ENCODE peak calls at places on chromosomes 3 and 15, in nine cellular contexts. N, M, Z, L, O, B, X, U and H are unnamed samples.

GRCh38 chr3:157631468-157631867 is 128.3 kb upstream of the VEPH1 start:
- DNase-seq in N (no peak), M (no peak), Z (no peak), L (no peak), O (no peak), B (no peak), X (no peak), U (no peak), H (peak; percentile 24)

GRCh38 chr15:94064676-94065313 is 166.6 kb upstream of the MCTP2 start:
- DNase-seq in N (no peak), M (no peak), Z (no peak), L (no peak), O (no peak), B (no peak), X (no peak), U (no peak), H (no peak)

GRCh38 chr3:191360620-191361019 is 30.3 kb upstream of the UTS2B start:
- DNase-seq in N (no peak), M (no peak), Z (no peak), L (no peak), O (no peak), B (no peak), X (no peak), U (no peak), H (no peak)

GRCh38 chr3:86996261-86996955 is 5.5 kb upstream of the VGLL3 start:
- DNase-seq in N (no peak), M (peak; percentile 88), Z (no peak), L (no peak), O (no peak), B (no peak), X (no peak), U (no peak), H (peak; percentile 86)

GRCh38 chr3:107599755-107600122 is 77.0 kb downstream of the BBX start:
- DNase-seq in N (no peak), M (no peak), Z (no peak), L (no peak), O (no peak), B (no peak), X (no peak), U (no peak), H (no peak)

GRCh38 chr3:72099331-72100061 is 314.5 kb upstream of the PROK2 start:
- DNase-seq in N (no peak), M (no peak), Z (peak; percentile 34), L (peak; percentile 43), O (no peak), B (no peak), X (no peak), U (peak; percentile 34), H (no peak)

GRCh38 chr15:22844421-22845288 is 6.2 kb downstream of the NIPA2 start:
- DNase-seq in N (no peak), M (no peak), Z (no peak), L (no peak), O (no peak), B (no peak), X (no peak), U (no peak), H (no peak)

GRCh38 chr3:44468572-44469520 is 8.6 kb downstream of the ZNF445 start:
- DNase-seq in N (no peak), M (peak; percentile 63), Z (no peak), L (no peak), O (no peak), B (no peak), X (no peak), U (peak; percentile 60), H (peak; percentile 54)

GRCh38 chr3:109731639-109732473 is 394.5 kb upstream of the DPPA4 start:
- DNase-seq in N (peak; percentile 53), M (peak; percentile 58), Z (peak; percentile 44), L (peak; percentile 64), O (peak; percentile 28), B (peak; percentile 10), X (peak; percentile 48), U (peak; percentile 74), H (peak; percentile 87)

GRCh38 chr15:98755138-98755537 is 106.8 kb downstream of the IGF1R start:
- DNase-seq in N (no peak), M (no peak), Z (no peak), L (no peak), O (no peak), B (no peak), X (peak; percentile 31), U (no peak), H (peak; percentile 57)

GRCh38 chr3:18222686-18223085 is 202.5 kb downstream of the SATB1 start:
- DNase-seq in N (no peak), M (no peak), Z (no peak), L (peak; percentile 51), O (no peak), B (no peak), X (no peak), U (no peak), H (no peak)

GRCh38 chr3:158520433-158520832 is 50.6 kb upstream of the MLF1 start:
- DNase-seq in N (no peak), M (no peak), Z (no peak), L (no peak), O (no peak), B (no peak), X (no peak), U (no peak), H (no peak)

GRCh38 chr15:61556037-61556648 is 327.0 kb upstream of the RORA start:
- DNase-seq in N (no peak), M (peak; percentile 79), Z (no peak), L (no peak), O (peak; percentile 20), B (no peak), X (no peak), U (no peak), H (peak; percentile 90)

GRCh38 chr3:187743195-187744141 is 1.8 kb downstream of the BCL6 start:
- DNase-seq in N (peak; percentile 63), M (peak; percentile 41), Z (no peak), L (peak; percentile 58), O (no peak), B (peak; percentile 46), X (peak; percentile 6), U (peak; percentile 48), H (peak; percentile 77)

GRCh38 chr3:73813291-73813977 is 188.7 kb upstream of the PDZRN3 start:
- DNase-seq in N (no peak), M (peak; percentile 5), Z (peak; percentile 56), L (no peak), O (no peak), B (no peak), X (no peak), U (no peak), H (peak; percentile 63)

GRCh38 chr3:122520861-122521260 is 6.1 kb upstream of the KPNA1 start:
- DNase-seq in N (no peak), M (no peak), Z (no peak), L (no peak), O (no peak), B (no peak), X (peak; percentile 15), U (no peak), H (peak; percentile 66)

GRCh38 chr3:112671930-112672715 is 31.2 kb upstream of the CCDC80 start:
- DNase-seq in N (no peak), M (peak; percentile 92), Z (no peak), L (no peak), O (peak; percentile 98), B (no peak), X (peak; percentile 64), U (no peak), H (peak; percentile 91)

GRCh38 chr3:111751961-111752360 is 107.1 kb upstream of the PHLDB2 start:
- DNase-seq in N (no peak), M (peak; percentile 81), Z (no peak), L (no peak), O (peak; percentile 71), B (no peak), X (no peak), U (peak; percentile 46), H (peak; percentile 93)

GRCh38 chr15:45544266-45545023 is 21.9 kb upstream of the SLC30A4 start:
- DNase-seq in N (no peak), M (no peak), Z (no peak), L (no peak), O (no peak), B (no peak), X (no peak), U (no peak), H (no peak)

GRCh38 chr3:106114220-106114619 is 245.4 kb upstream of the CBLB start:
- DNase-seq in N (no peak), M (peak; percentile 34), Z (no peak), L (no peak), O (no peak), B (no peak), X (peak; percentile 71), U (no peak), H (peak; percentile 64)

GRCh38 chr15:79769933-79770332 is 126.9 kb downstream of the MTHFS start:
- DNase-seq in N (no peak), M (no peak), Z (no peak), L (no peak), O (no peak), B (no peak), X (no peak), U (no peak), H (no peak)

GRCh38 chr15:79769081-79769481 is 127.7 kb downstream of the MTHFS start:
- DNase-seq in N (no peak), M (peak; percentile 2), Z (peak; percentile 25), L (no peak), O (no peak), B (no peak), X (peak; percentile 63), U (peak; percentile 28), H (peak; percentile 26)
- H3K4me3 ChIP-seq in N (no peak overlapping the region), M (no peak overlapping the region), Z (no peak overlapping the region), L (no peak overlapping the region), O (no peak overlapping the region), B (no peak overlapping the region), X (no peak overlapping the region), U (no peak overlapping the region), H (no peak overlapping the region)

GRCh38 chr3:61947456-61947855 is 386.1 kb downstream of the PTPRG start:
- DNase-seq in N (no peak), M (no peak), Z (no peak), L (peak; percentile 35), O (no peak), B (no peak), X (no peak), U (no peak), H (no peak)
- H3K4me3 ChIP-seq in N (no peak overlapping the region), M (no peak overlapping the region), Z (no peak overlapping the region), L (peak overlapping the region; percentile 35), O (no peak overlapping the region), B (no peak overlapping the region), X (no peak overlapping the region), U (no peak overlapping the region), H (no peak overlapping the region)

DNA sequence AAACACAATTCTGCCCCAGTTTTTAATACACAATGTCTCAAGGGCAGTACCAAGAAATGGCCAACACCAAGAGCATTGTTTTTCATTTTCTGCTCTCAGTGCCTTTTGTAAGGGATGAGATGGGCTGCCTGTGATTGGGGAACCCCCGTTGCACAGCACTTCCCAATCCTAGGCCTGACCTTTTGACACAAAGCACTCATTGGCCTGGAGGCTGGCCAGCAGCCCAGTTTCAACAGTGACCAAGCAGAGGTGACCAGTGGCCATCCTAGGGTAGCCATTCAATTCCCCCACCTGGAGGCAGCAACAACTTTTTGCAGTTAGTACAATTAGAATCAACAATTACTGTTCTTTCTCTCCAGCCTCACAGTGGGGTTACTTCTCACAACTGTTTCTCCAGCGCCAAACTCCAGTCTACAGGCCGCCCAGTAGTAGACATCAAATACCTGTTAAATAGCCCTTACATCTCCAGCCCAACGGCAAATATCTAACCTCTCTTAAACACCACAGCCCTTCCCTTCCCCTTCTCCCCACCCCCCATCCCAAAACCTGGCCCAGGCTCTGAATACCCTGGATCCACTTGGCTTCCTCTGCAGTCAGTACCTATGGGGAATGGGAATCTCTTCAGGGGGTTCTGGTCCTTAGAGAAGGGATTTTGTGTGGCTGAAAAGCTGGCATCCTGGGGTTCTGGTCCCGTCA is 8.9 kb upstream of the LRRC2 start:
- DNase-seq in N (no peak), M (no peak), Z (no peak), L (peak; percentile 33), O (no peak), B (no peak), X (no peak), U (peak; percentile 68), H (no peak)
- H3K4me3 ChIP-seq in N (no peak overlapping the region), M (no peak overlapping the region), Z (no peak overlapping the region), L (no peak overlapping the region), O (no peak overlapping the region), B (no peak overlapping the region), X (no peak overlapping the region), U (peak overlapping the region; percentile 89), H (no peak overlapping the region)

GRCh38 chr3:52221563-52222318 is 3.7 kb downstream of the TLR9 start:
- DNase-seq in N (no peak), M (no peak), Z (no peak), L (no peak), O (no peak), B (no peak), X (no peak), U (no peak), H (no peak)
- H3K4me3 ChIP-seq in N (no peak overlapping the region), M (no peak overlapping the region), Z (no peak overlapping the region), L (no peak overlapping the region), O (no peak overlapping the region), B (no peak overlapping the region), X (no peak overlapping the region), U (no peak overlapping the region), H (no peak overlapping the region)